ENCODE peak calls at places on chromosomes 6 and 20, in four cellular contexts. I is WTC11, U is SK-N-SH, M is K562. Y is an unnamed sample.

GRCh38 chr6:15502451-15503345 is 160.1 kb downstream of the DTNBP1 start:
- DNase-seq in M (no peak), I (no peak), U (no peak), Y (no peak)

GRCh38 chr6:110748458-110748857 is 66.8 kb downstream of the CDK19 start:
- DNase-seq in M (no peak), U (no peak), I (no peak), Y (no peak)

GRCh38 chr6:170439366-170440351 is 113.4 kb downstream of the PSMB1 start:
- DNase-seq in I (no peak), M (no peak), U (peak), Y (no peak)

GRCh38 chr20:51884561-51884960 is 82.2 kb upstream of the SALL4 start:
- DNase-seq in U (no peak), M (no peak), I (no peak), Y (no peak)

GRCh38 chr20:17504326-17504897 is 26.8 kb downstream of the BFSP1 start:
- DNase-seq in U (peak), M (no peak), I (no peak), Y (no peak)

GRCh38 chr6:169521825-169522224 is 180.0 kb downstream of the WDR27 start:
- DNase-seq in I (no peak), M (no peak), U (no peak), Y (no peak)

GRCh38 chr6:141548969-141549368 is 583.8 kb upstream of the GJE1 start:
- DNase-seq in U (no peak), M (no peak), I (no peak), Y (no peak)

GRCh38 chr6:130853555-130854183 is 26.5 kb downstream of the SMLR1 start:
- DNase-seq in I (no peak), U (no peak), M (no peak), Y (no peak)

GRCh38 chr6:135195045-135195444 is 13.9 kb downstream of the MYB start:
- DNase-seq in I (no peak), M (no peak), U (no peak), Y (no peak)

GRCh38 chr20:13947719-13948118 is 42.7 kb downstream of the SEL1L2 start:
- DNase-seq in I (no peak), M (no peak), U (no peak), Y (no peak)

GRCh38 chr6:148720897-148721296 is 25.9 kb upstream of the UST start:
- DNase-seq in I (no peak), U (no peak), M (no peak), Y (no peak)

GRCh38 chr6:108395297-108395696 is 100.4 kb downstream of the AFG1L start:
- DNase-seq in U (no peak), I (no peak), M (no peak), Y (no peak)

GRCh38 chr6:121847806-121848522 is 412.5 kb downstream of the GJA1 start:
- DNase-seq in I (no peak), U (no peak), M (no peak), Y (no peak)

GRCh38 chr6:137708481-137708880 is 158.6 kb upstream of the TNFAIP3 start:
- DNase-seq in I (no peak), M (no peak), U (no peak), Y (no peak)

GRCh38 chr6:137341721-137342195 is 122.6 kb upstream of the IFNGR1 start:
- DNase-seq in I (peak), U (peak), M (no peak), Y (no peak)

GRCh38 chr20:62820208-62820961 is 3.5 kb downstream of the COL9A3 start:
- DNase-seq in I (no peak), M (no peak), U (no peak), Y (no peak)

GRCh38 chr6:161139304-161139765 is 134.5 kb downstream of the AGPAT4 start:
- DNase-seq in I (no peak), U (no peak), M (no peak), Y (no peak)

GRCh38 chr6:96899019-96899418 is 1.3 kb upstream of the NDUFAF4 start:
- DNase-seq in M (no peak), U (peak), I (no peak), Y (no peak)

GRCh38 chr20:40812415-40813212 is 123.6 kb upstream of the MAFB start:
- DNase-seq in M (no peak), U (no peak), I (no peak), Y (no peak)

GRCh38 chr20:11726021-11726420 is 191.7 kb upstream of the BTBD3 start:
- DNase-seq in U (no peak), M (no peak), I (no peak), Y (no peak)

GRCh38 chr6:71490876-71491275 is 202.3 kb downstream of the OGFRL1 start:
- DNase-seq in U (no peak), M (no peak), I (no peak), Y (no peak)

GRCh38 chr20:23920936-23921335 is 41.4 kb upstream of the CST5 start:
- DNase-seq in M (no peak), U (peak), I (no peak), Y (no peak)

GRCh38 chr20:48098099-48098498 is 312.8 kb upstream of the SULF2 start:
- DNase-seq in U (no peak), I (no peak), M (peak), Y (no peak)

GRCh38 chr6:12584631-12585405 is 131.7 kb upstream of the PHACTR1 start:
- DNase-seq in U (no peak), M (no peak), I (no peak), Y (no peak)

GRCh38 chr6:19712012-19712688 is 125.0 kb upstream of the ID4 start:
- DNase-seq in U (no peak), M (no peak), I (no peak), Y (no peak)

GRCh38 chr20:44234566-44235317 is 12.4 kb upstream of the GDAP1L1 start:
- DNase-seq in M (no peak), I (no peak), U (no peak), Y (no peak)

DNA sequence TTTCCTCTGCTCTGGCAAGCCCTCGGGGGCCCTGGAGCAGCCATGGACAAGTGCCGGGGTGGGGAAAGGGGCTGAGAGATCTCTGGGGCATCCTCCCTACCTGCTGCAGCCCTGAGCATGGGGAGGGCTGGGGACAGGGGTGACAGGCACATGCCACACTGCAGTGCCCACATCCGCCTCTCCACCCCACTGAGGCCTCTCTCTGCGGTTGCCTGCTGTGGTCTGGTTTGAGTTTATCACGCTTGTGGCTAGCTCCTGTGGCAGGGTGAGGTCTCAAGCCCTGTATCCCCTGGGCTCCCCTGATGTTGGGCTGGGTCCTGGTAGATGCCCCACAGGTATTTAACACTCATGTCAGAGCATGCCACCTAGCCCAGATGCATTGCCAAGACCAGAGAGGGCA is 52.9 kb upstream of the MLN start:
- DNase-seq in U (no peak), M (no peak), I (no peak), Y (peak)
- TF ChIP-seq USF1 in U (no peak), M (no peak), I (no peak), Y (no peak)

GRCh38 chr6:47109281-47109680 is 67.1 kb upstream of the ADGRF1 start:
- DNase-seq in M (no peak), I (no peak), U (no peak), Y (no peak)
- TF ChIP-seq USF1 in M (no peak), I (no peak), U (no peak), Y (no peak)

DNA sequence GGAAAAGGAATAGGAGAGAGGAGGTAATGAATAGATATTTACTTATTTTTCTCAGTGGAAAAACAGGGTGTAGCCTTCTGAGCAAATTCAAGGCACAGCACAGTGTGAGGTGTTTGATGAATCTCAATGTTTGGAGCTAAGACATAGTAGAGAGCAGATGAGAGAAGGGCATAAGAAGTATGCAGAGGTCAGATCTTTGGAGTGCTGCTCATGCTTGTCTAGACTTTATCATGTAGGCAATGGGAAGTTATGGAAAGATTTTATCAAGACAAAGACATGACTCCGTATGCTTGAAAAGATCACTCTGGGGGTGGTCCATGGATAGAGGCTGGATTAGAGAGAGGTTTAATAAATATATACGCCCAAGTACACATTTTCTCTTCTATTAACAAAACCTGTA is 217.0 kb upstream of the CNR1 start:
- DNase-seq in U (no peak), M (no peak), I (no peak), Y (no peak)
- TF ChIP-seq USF1 in U (no peak), M (no peak), I (no peak), Y (no peak)

GRCh38 chr6:155197947-155198346 is 65.9 kb upstream of the CLDN20 start:
- DNase-seq in I (no peak), U (no peak), M (no peak), Y (no peak)
- TF ChIP-seq USF1 in I (no peak), U (no peak), M (no peak), Y (no peak)